ENCODE peak calls at places on chromosomes 16 and 17, in six cellular contexts. O, Y, L, C, J and X are unnamed samples.

GRCh38 chr16:29148867-29149272 is 164.0 kb downstream of the LAT start:
- DNase-seq in L (no peak), J (no peak), O (no peak), Y (no peak), C (no peak), X (no peak)

GRCh38 chr16:27678955-27679354 is 129.0 kb downstream of the KATNIP start:
- DNase-seq in Y (no peak), L (no peak), O (no peak), J (no peak), C (no peak), X (no peak)

GRCh38 chr17:6191405-6192095 is 121.4 kb downstream of the WSCD1 start:
- DNase-seq in J (no peak), L (no peak), Y (no peak), O (no peak), C (no peak), X (no peak)

GRCh38 chr16:861446-861845 is 60.9 kb upstream of the GNG13 start:
- DNase-seq in O (no peak), Y (no peak), L (no peak), C (no peak), J (no peak), X (no peak)

GRCh38 chr17:35404360-35404759 is 27.9 kb downstream of the SLFN12 start:
- DNase-seq in Y (no peak), C (no peak), O (peak), L (no peak), J (no peak), X (no peak)

GRCh38 chr16:89593841-89594240 is 18.3 kb downstream of the CPNE7 start:
- DNase-seq in Y (no peak), O (no peak), J (no peak), C (no peak), L (no peak), X (no peak)

GRCh38 chr16:669666-670065 is 1.7 kb downstream of the RHOT2 start:
- DNase-seq in L (no peak), O (no peak), J (no peak), C (no peak), Y (no peak), X (no peak)

GRCh38 chr16:8867483-8868271 is 1.1 kb downstream of the CARHSP1 start:
- DNase-seq in L (peak), O (no peak), C (no peak), J (no peak), Y (no peak), X (peak)

GRCh38 chr16:88327566-88328312 is 55.0 kb upstream of the ZNF469 start:
- DNase-seq in O (no peak), C (no peak), Y (no peak), L (no peak), J (no peak), X (no peak)

GRCh38 chr17:17492085-17492484 is 4.1 kb downstream of the RASD1 start:
- DNase-seq in J (no peak), L (no peak), Y (no peak), O (no peak), C (no peak), X (no peak)

GRCh38 chr17:37691807-37692206 is 48.6 kb upstream of the DDX52 start:
- DNase-seq in L (no peak), J (no peak), C (no peak), Y (no peak), O (no peak), X (no peak)

GRCh38 chr17:59277031-59277430 is 54.4 kb upstream of the YPEL2 start:
- DNase-seq in L (no peak), O (no peak), Y (no peak), J (no peak), C (no peak), X (no peak)

GRCh38 chr17:38464723-38465419 is 36.6 kb downstream of the ARHGAP23 start:
- DNase-seq in Y (no peak), C (no peak), O (peak), L (no peak), J (no peak), X (peak)

GRCh38 chr17:20095366-20096080 is 86.4 kb downstream of the SPECC1 start:
- DNase-seq in J (no peak), C (peak), L (peak), Y (peak), O (peak), X (peak)

GRCh38 chr16:75624921-75625334 is 1.8 kb upstream of the ADAT1 start:
- DNase-seq in Y (no peak), O (peak), J (no peak), C (no peak), L (no peak), X (peak)

GRCh38 chr17:44219126-44219635 is 294 bp downstream of the UBTF start:
- DNase-seq in Y (peak), C (peak), L (peak), O (peak), J (peak), X (peak)
- H3K9ac ChIP-seq in Y (peak), C (peak), L (peak), O (peak), J (peak), X (peak)

DNA sequence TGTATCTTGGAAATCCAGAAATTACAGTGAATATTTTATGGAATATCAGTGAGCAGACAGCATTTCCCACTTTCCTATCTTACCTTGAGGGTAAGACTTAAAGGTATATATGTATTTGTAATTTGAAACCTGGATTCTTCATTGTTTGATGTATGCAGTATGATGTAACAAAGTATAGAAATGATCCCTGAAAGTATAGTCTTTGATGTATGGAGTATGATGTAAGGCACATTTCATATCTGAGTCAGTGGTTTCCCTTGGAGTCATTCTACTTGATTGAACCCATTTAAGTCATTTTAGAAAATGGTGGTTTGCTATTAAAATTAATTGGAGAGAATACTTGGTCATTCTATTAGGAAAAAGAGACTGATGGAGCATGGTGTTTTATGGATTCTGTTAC is 10.1 kb downstream of the AMZ2 start:
- DNase-seq in L (no peak), Y (no peak), C (no peak), J (no peak), O (peak), X (no peak)
- H3K14ac ChIP-seq in L (no peak), Y (no peak), C (no peak), J (no peak), O (no peak), X (no peak)

DNA sequence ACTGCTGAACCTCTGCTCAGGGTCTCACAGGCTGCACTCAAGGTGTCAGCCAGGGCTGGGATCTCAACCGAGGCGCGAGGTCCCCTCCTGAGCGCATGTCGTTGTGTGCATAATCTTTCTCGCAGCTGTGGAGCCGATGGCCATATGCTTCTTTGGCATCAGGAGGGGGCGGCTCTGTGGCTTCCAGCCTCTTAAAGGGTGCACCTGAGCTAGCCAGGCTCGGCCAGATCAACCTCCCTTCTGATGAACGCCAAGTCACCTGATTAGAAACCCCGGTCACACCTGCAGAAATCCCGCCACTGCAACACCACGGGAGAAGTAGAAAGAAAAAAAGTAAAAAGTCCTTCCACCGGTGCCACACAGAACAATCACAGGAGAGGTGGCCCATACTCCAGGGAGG is 9.8 kb upstream of the KREMEN2 start:
- DNase-seq in J (no peak), C (no peak), O (no peak), L (no peak), Y (peak), X (no peak)
- H4K91ac ChIP-seq in J (no peak), C (no peak), O (no peak), L (no peak), Y (no peak), X (no peak)

GRCh38 chr17:77662796-77663195 is 295.7 kb upstream of the TNRC6C start:
- DNase-seq in O (no peak), Y (no peak), L (no peak), C (no peak), J (no peak), X (no peak)
- H3K9ac ChIP-seq in O (no peak), Y (no peak), L (no peak), C (no peak), J (no peak), X (no peak)

GRCh38 chr17:79924639-79924976 is 85.4 kb upstream of the CBX4 start:
- DNase-seq in L (no peak), J (no peak), O (no peak), Y (no peak), C (no peak), X (no peak)

GRCh38 chr17:79926002-79926307 is 86.7 kb upstream of the CBX4 start:
- DNase-seq in J (no peak), L (no peak), Y (no peak), O (no peak), C (no peak), X (no peak)

GRCh38 chr17:79925242-79925957 is 86.2 kb upstream of the CBX4 start:
- DNase-seq in Y (no peak), J (no peak), C (no peak), O (peak), L (no peak), X (no peak)

GRCh38 chr17:79922798-79923197 is 83.6 kb upstream of the CBX4 start:
- DNase-seq in O (no peak), L (no peak), J (no peak), Y (no peak), C (no peak), X (no peak)

DNA sequence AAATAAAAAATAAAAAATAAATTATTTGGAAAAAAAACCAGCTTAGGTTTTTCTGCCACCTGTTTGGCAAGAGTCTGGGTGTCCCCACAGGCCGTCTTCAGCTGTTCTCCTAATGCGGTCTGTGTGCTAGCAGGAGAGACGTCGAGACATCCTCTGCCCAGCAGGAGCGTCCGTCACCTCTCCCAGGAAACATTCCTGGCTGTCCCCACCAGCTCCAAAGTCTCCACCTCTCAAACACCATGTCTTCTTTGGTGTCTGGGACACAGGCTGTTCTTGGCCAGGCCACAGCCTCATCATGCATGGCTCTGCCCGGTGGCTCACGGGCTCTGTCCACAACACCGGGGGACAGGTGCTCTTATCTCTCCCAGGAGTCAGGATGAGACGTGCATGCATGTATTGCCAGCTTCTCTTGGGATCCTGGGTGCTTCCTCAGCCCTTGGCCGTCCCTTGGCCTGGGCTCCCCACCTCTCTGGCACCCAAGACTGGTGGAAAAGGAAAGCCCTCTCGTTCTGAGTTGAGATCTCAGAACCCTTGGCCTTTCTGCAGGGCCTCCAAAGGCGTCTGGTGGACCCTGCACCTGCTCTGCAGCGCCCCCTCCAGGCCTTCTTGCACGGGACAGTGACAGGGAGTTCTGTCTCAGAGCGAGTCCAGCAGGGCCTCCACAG is 84.9 kb upstream of the CBX4 start:
- DNase-seq in J (peak), C (no peak), O (peak), L (peak), Y (peak), X (peak)
- H3K14ac ChIP-seq in J (no peak), C (no peak), O (no peak), L (no peak), Y (no peak), X (no peak)